ENCODE peak calls at places on chromosomes 3 and 15, in six cellular contexts. G is H54; D is RKO; M is psoas muscle; X is EH; P is activated CD4-positive, alpha-beta T cell treated with anti-CD3 and anti-CD28 coated beads for 1 hour. S is an unnamed sample.

GRCh38 chr3:2024037-2024436 is 74.6 kb upstream of the CNTN4 start:
- DNase-seq in P (no peak), G (no peak), D (no peak), X (no peak), M (no peak), S (no peak)

GRCh38 chr3:51681453-51681852 is 10.4 kb downstream of the TEX264 start:
- DNase-seq in D (no peak), G (peak), M (peak), X (peak), P (peak), S (peak)

GRCh38 chr15:60590935-60591490 is 112.1 kb upstream of the ICE2 start:
- DNase-seq in G (no peak), M (peak), P (peak), D (peak), X (peak), S (peak)

GRCh38 chr3:188972313-188972712 is 199.5 kb upstream of the TPRG1 start:
- DNase-seq in D (no peak), X (no peak), P (no peak), G (no peak), M (peak), S (no peak)

GRCh38 chr3:43153189-43154083 is 47.6 kb upstream of the POMGNT2 start:
- DNase-seq in G (no peak), M (peak), X (peak), P (no peak), D (no peak), S (no peak)

GRCh38 chr15:58154769-58155168 is 16.6 kb downstream of the AQP9 start:
- DNase-seq in X (no peak), P (no peak), G (no peak), D (no peak), M (no peak), S (no peak)

GRCh38 chr3:187291001-187291511 is 481 bp downstream of the MASP1 start:
- DNase-seq in P (no peak), D (no peak), M (peak), X (peak), G (no peak), S (no peak)

GRCh38 chr3:41575754-41576153 is 376.4 kb downstream of the CTNNB1 start:
- DNase-seq in D (no peak), M (no peak), X (no peak), P (no peak), G (no peak), S (no peak)

GRCh38 chr3:129599607-129600006 is 6.9 kb downstream of the PLXND1 start:
- DNase-seq in D (peak), G (peak), X (peak), P (no peak), M (no peak), S (no peak)

GRCh38 chr3:105853801-105854432 is 14.9 kb downstream of the CBLB start:
- DNase-seq in P (no peak), D (no peak), X (no peak), G (no peak), M (peak), S (no peak)

GRCh38 chr15:74589826-74590225 is 25.8 kb upstream of the CLK3 start:
- DNase-seq in M (no peak), D (no peak), P (no peak), G (no peak), X (peak), S (no peak)

GRCh38 chr3:45881031-45882022 is 5.0 kb upstream of the CCR9 start:
- DNase-seq in G (no peak), X (peak), P (no peak), D (peak), M (no peak), S (peak)

GRCh38 chr3:128993461-128994172 is at the start of gene CFAP92:
- DNase-seq in G (no peak), D (peak), P (peak), M (peak), X (peak), S (peak)

GRCh38 chr15:99486371-99487336 is 79.1 kb upstream of the MEF2A start:
- DNase-seq in M (peak), D (no peak), G (no peak), P (no peak), X (peak), S (peak)

GRCh38 chr3:119184808-119185690 is 11.7 kb downstream of the UPK1B start:
- DNase-seq in G (no peak), X (peak), P (no peak), M (no peak), D (no peak), S (peak)

GRCh38 chr3:178367817-178368617 is 168.2 kb upstream of the KCNMB2 start:
- DNase-seq in X (no peak), P (no peak), M (no peak), G (no peak), D (no peak), S (peak)

GRCh38 chr3:5252111-5252510 is 64.6 kb downstream of the EDEM1 start:
- DNase-seq in M (no peak), P (no peak), D (no peak), G (no peak), X (no peak), S (no peak)

GRCh38 chr3:105837143-105837740 is 31.6 kb downstream of the CBLB start:
- DNase-seq in P (no peak), M (no peak), G (no peak), X (no peak), D (no peak), S (no peak)

GRCh38 chr15:96209285-96209735 is 121.2 kb upstream of the NR2F2 start:
- DNase-seq in P (no peak), G (no peak), X (no peak), M (no peak), D (no peak), S (no peak)

GRCh38 chr3:120171134-120171863 is 77.1 kb upstream of the GSK3B start:
- DNase-seq in P (no peak), M (no peak), X (no peak), D (no peak), G (no peak), S (no peak)

GRCh38 chr15:65081758-65082157 is 5.2 kb downstream of the KBTBD13 start:
- DNase-seq in X (no peak), D (no peak), M (no peak), G (no peak), P (no peak), S (no peak)